ENCODE peak calls at places on chromosomes 12 and 14, in five cellular contexts. One of them, this sample, is unnamed.

GRCh38 chr12:116559330-116560080 is at the start of gene MAP1LC3B2:
- DNase-seq in NCI-H510A treated with DMSO at 0.1 percent for 48 hours: peak; percentile 54
- DNase-seq in fibroblast of lung: peak; percentile 84
- DNase-seq in AG08396: no peak
- DNase-seq in anterior cingulate cortex: peak; percentile 14
- DNase-seq in this sample: no peak

GRCh38 chr12:120639771-120640721 is at the start of gene CABP1:
- DNase-seq in NCI-H510A treated with DMSO at 0.1 percent for 48 hours: peak; percentile 48
- DNase-seq in fibroblast of lung: no peak
- DNase-seq in AG08396: no peak
- DNase-seq in anterior cingulate cortex: peak; percentile 28
- DNase-seq in this sample: peak; percentile 36

GRCh38 chr12:16225692-16226091 is 51.8 kb downstream of the SLC15A5 start:
- DNase-seq in NCI-H510A treated with DMSO at 0.1 percent for 48 hours: no peak
- DNase-seq in fibroblast of lung: no peak
- DNase-seq in AG08396: no peak
- DNase-seq in anterior cingulate cortex: no peak
- DNase-seq in this sample: no peak

GRCh38 chr12:57637364-57637763 is 4.4 kb upstream of the B4GALNT1 start:
- DNase-seq in NCI-H510A treated with DMSO at 0.1 percent for 48 hours: no peak
- DNase-seq in fibroblast of lung: no peak
- DNase-seq in AG08396: no peak
- DNase-seq in anterior cingulate cortex: no peak
- DNase-seq in this sample: no peak

GRCh38 chr14:31950760-31951637 is 126.1 kb upstream of the ARHGAP5 start:
- DNase-seq in NCI-H510A treated with DMSO at 0.1 percent for 48 hours: peak; percentile 79
- DNase-seq in fibroblast of lung: peak; percentile 70
- DNase-seq in AG08396: peak; percentile 71
- DNase-seq in anterior cingulate cortex: no peak
- DNase-seq in this sample: peak; percentile 32

GRCh38 chr14:37254411-37254947 is 56.7 kb downstream of the MIPOL1 start:
- DNase-seq in NCI-H510A treated with DMSO at 0.1 percent for 48 hours: no peak
- DNase-seq in fibroblast of lung: no peak
- DNase-seq in AG08396: no peak
- DNase-seq in anterior cingulate cortex: no peak
- DNase-seq in this sample: no peak

GRCh38 chr14:100147181-100147631 is 12.2 kb downstream of the DEGS2 start:
- DNase-seq in NCI-H510A treated with DMSO at 0.1 percent for 48 hours: peak; percentile 15
- DNase-seq in fibroblast of lung: no peak
- DNase-seq in AG08396: no peak
- DNase-seq in anterior cingulate cortex: no peak
- DNase-seq in this sample: no peak

GRCh38 chr12:96047621-96048211 is 12.3 kb upstream of the LTA4H start:
- DNase-seq in NCI-H510A treated with DMSO at 0.1 percent for 48 hours: peak; percentile 80
- DNase-seq in fibroblast of lung: peak; percentile 76
- DNase-seq in AG08396: no peak
- DNase-seq in anterior cingulate cortex: no peak
- DNase-seq in this sample: peak; percentile 63

GRCh38 chr12:45076417-45077031 is 25.6 kb upstream of the DBX2 start:
- DNase-seq in NCI-H510A treated with DMSO at 0.1 percent for 48 hours: no peak
- DNase-seq in fibroblast of lung: no peak
- DNase-seq in AG08396: no peak
- DNase-seq in anterior cingulate cortex: no peak
- DNase-seq in this sample: no peak

GRCh38 chr12:92649511-92650227 is 53.1 kb upstream of the PLEKHG7 start:
- DNase-seq in NCI-H510A treated with DMSO at 0.1 percent for 48 hours: peak; percentile 64
- DNase-seq in fibroblast of lung: peak; percentile 90
- DNase-seq in AG08396: peak; percentile 80
- DNase-seq in anterior cingulate cortex: peak; percentile 8
- DNase-seq in this sample: peak; percentile 60

GRCh38 chr12:96044017-96044985 is 8.9 kb upstream of the LTA4H start:
- DNase-seq in NCI-H510A treated with DMSO at 0.1 percent for 48 hours: no peak
- DNase-seq in fibroblast of lung: peak; percentile 92
- DNase-seq in AG08396: peak; percentile 45
- DNase-seq in anterior cingulate cortex: no peak
- DNase-seq in this sample: no peak

GRCh38 chr12:1879633-1880032 is 38.8 kb downstream of the CACNA2D4 start:
- DNase-seq in NCI-H510A treated with DMSO at 0.1 percent for 48 hours: no peak
- DNase-seq in fibroblast of lung: no peak
- DNase-seq in AG08396: no peak
- DNase-seq in anterior cingulate cortex: no peak
- DNase-seq in this sample: no peak

GRCh38 chr14:65019944-65020566 is 33.4 kb downstream of the FNTB start:
- DNase-seq in NCI-H510A treated with DMSO at 0.1 percent for 48 hours: peak; percentile 81
- DNase-seq in fibroblast of lung: peak; percentile 83
- DNase-seq in AG08396: peak; percentile 52
- DNase-seq in anterior cingulate cortex: no peak
- DNase-seq in this sample: peak; percentile 80

GRCh38 chr12:31728289-31728916 is 418 bp downstream of the AMN1 start:
- DNase-seq in NCI-H510A treated with DMSO at 0.1 percent for 48 hours: no peak
- DNase-seq in fibroblast of lung: no peak
- DNase-seq in AG08396: peak; percentile 48
- DNase-seq in anterior cingulate cortex: peak; percentile 38
- DNase-seq in this sample: no peak

GRCh38 chr12:43284441-43284840 is 267.6 kb downstream of the ADAMTS20 start:
- DNase-seq in NCI-H510A treated with DMSO at 0.1 percent for 48 hours: no peak
- DNase-seq in fibroblast of lung: peak; percentile 54
- DNase-seq in AG08396: no peak
- DNase-seq in anterior cingulate cortex: no peak
- DNase-seq in this sample: no peak

GRCh38 chr14:75361751-75362433 is 65.9 kb upstream of the JDP2 start:
- DNase-seq in NCI-H510A treated with DMSO at 0.1 percent for 48 hours: no peak
- DNase-seq in fibroblast of lung: peak; percentile 6
- DNase-seq in AG08396: peak; percentile 23
- DNase-seq in anterior cingulate cortex: no peak
- DNase-seq in this sample: no peak

GRCh38 chr12:116353958-116354357 is 76.5 kb upstream of the MED13L start:
- DNase-seq in NCI-H510A treated with DMSO at 0.1 percent for 48 hours: no peak
- DNase-seq in fibroblast of lung: no peak
- DNase-seq in AG08396: no peak
- DNase-seq in anterior cingulate cortex: no peak
- DNase-seq in this sample: no peak

GRCh38 chr14:83713736-83714135 is 1816.2 kb upstream of the FLRT2 start:
- DNase-seq in NCI-H510A treated with DMSO at 0.1 percent for 48 hours: no peak
- DNase-seq in fibroblast of lung: no peak
- DNase-seq in AG08396: no peak
- DNase-seq in anterior cingulate cortex: no peak
- DNase-seq in this sample: no peak

GRCh38 chr14:56490379-56490778 is 89.2 kb upstream of the TMEM260 start:
- DNase-seq in NCI-H510A treated with DMSO at 0.1 percent for 48 hours: peak; percentile 61
- DNase-seq in fibroblast of lung: peak; percentile 58
- DNase-seq in AG08396: no peak
- DNase-seq in anterior cingulate cortex: no peak
- DNase-seq in this sample: peak; percentile 61

GRCh38 chr14:50397461-50398196 is 948 bp upstream of the CDKL1 start:
- DNase-seq in NCI-H510A treated with DMSO at 0.1 percent for 48 hours: no peak
- DNase-seq in fibroblast of lung: no peak
- DNase-seq in AG08396: peak; percentile 7
- DNase-seq in anterior cingulate cortex: no peak
- DNase-seq in this sample: no peak

GRCh38 chr12:79452906-79453305 is 237.9 kb downstream of the PAWR start:
- DNase-seq in NCI-H510A treated with DMSO at 0.1 percent for 48 hours: no peak
- DNase-seq in fibroblast of lung: no peak
- DNase-seq in AG08396: no peak
- DNase-seq in anterior cingulate cortex: no peak
- DNase-seq in this sample: no peak

GRCh38 chr12:5506821-5507231 is 74.9 kb downstream of the NTF3 start:
- DNase-seq in NCI-H510A treated with DMSO at 0.1 percent for 48 hours: no peak
- DNase-seq in fibroblast of lung: no peak
- DNase-seq in AG08396: peak; percentile 43
- DNase-seq in anterior cingulate cortex: no peak
- DNase-seq in this sample: no peak

This sample was measured in COR-L47.